ENCODE peak calls at places on chromosomes 11 and 22, in four cellular contexts. K, S, W and X are unnamed samples.

GRCh38 chr11:68141247-68142027 is 20.2 kb upstream of the CHKA start:
- DNase-seq in S (no peak), K (no peak), W (no peak), X (no peak)

GRCh38 chr22:19597399-19597735 is 73.2 kb upstream of the CLDN5 start:
- DNase-seq in S (no peak), W (no peak), K (no peak), X (no peak)

GRCh38 chr11:57498540-57498939 is 17.0 kb downstream of the SLC43A1 start:
- DNase-seq in S (no peak), K (no peak), W (no peak), X (no peak)

GRCh38 chr11:45457649-45458048 is 171.5 kb upstream of the SYT13 start:
- DNase-seq in S (no peak), W (no peak), K (no peak), X (peak; percentile 33)

GRCh38 chr11:19557720-19558140 is 154.9 kb upstream of the NAV2 start:
- DNase-seq in S (peak; percentile 10), K (peak; percentile 49), W (peak; percentile 43), X (no peak)

GRCh38 chr11:76293189-76293631 is 86.9 kb upstream of the WNT11 start:
- DNase-seq in S (no peak), K (no peak), W (no peak), X (no peak)

GRCh38 chr11:131025020-131025419 is 108.7 kb upstream of the SNX19 start:
- DNase-seq in K (no peak), W (no peak), S (no peak), X (no peak)

GRCh38 chr22:47174671-47175111 is 412.2 kb downstream of the TBC1D22A start:
- DNase-seq in K (no peak), S (no peak), W (peak; percentile 4), X (no peak)

GRCh38 chr22:16866167-16866566 is 41.0 kb upstream of the XKR3 start:
- DNase-seq in S (no peak), K (no peak), W (no peak), X (no peak)

GRCh38 chr11:63609536-63609935 is 4.7 kb downstream of the PLAAT3 start:
- DNase-seq in K (no peak), W (no peak), S (no peak), X (no peak)

GRCh38 chr11:78221396-78222315 is 32.9 kb downstream of the USP35 start:
- DNase-seq in S (no peak), K (no peak), W (no peak), X (no peak)

GRCh38 chr11:115168229-115168671 is 336.0 kb downstream of the CADM1 start:
- DNase-seq in S (no peak), K (no peak), W (no peak), X (no peak)

GRCh38 chr11:36311926-36312592 is 16.0 kb downstream of the PRR5L start:
- DNase-seq in S (no peak), W (no peak), K (no peak), X (no peak)

GRCh38 chr11:135004495-135004894 is 592.5 kb upstream of the B3GAT1 start:
- DNase-seq in S (no peak), K (no peak), W (no peak), X (no peak)

GRCh38 chr22:27273386-27273785 is 528.2 kb downstream of the MN1 start:
- DNase-seq in S (no peak), K (no peak), W (no peak), X (no peak)

GRCh38 chr11:67044496-67044895 is 12.2 kb upstream of the RHOD start:
- DNase-seq in W (no peak), K (no peak), S (no peak), X (no peak)

GRCh38 chr11:79212711-79213110 is 228.1 kb downstream of the TENM4 start:
- DNase-seq in W (no peak), S (no peak), K (no peak), X (no peak)

GRCh38 chr11:74232316-74232950 is 61.3 kb downstream of the PPME1 start:
- DNase-seq in W (no peak), K (no peak), S (no peak), X (no peak)

GRCh38 chr11:130086627-130087026 is 16.9 kb downstream of the APLP2 start:
- DNase-seq in W (no peak), K (no peak), S (no peak), X (no peak)

GRCh38 chr11:76919887-76920746 is 59.4 kb downstream of the ACER3 start:
- DNase-seq in K (peak; percentile 9), S (no peak), W (no peak), X (peak; percentile 40)

GRCh38 chr11:1222491-1223345 is at the start of gene MUC5B:
- DNase-seq in S (no peak), K (no peak), W (no peak), X (no peak)

GRCh38 chr11:31645747-31646146 is 136.2 kb downstream of the ELP4 start:
- DNase-seq in W (no peak), S (no peak), K (no peak), X (no peak)

GRCh38 chr11:34499719-34500505 is 13.7 kb downstream of the ELF5 start:
- DNase-seq in K (no peak), W (no peak), S (no peak), X (no peak)

GRCh38 chr11:134289167-134289566 is 13.0 kb downstream of the GLB1L3 start:
- DNase-seq in S (no peak), K (no peak), W (no peak), X (no peak)

GRCh38 chr11:18064035-18064434 is 18.0 kb upstream of the TPH1 start:
- DNase-seq in K (no peak), W (no peak), S (no peak), X (no peak)

GRCh38 chr11:75946531-75947530 is 131.8 kb downstream of the UVRAG start:
- DNase-seq in S (no peak), K (no peak), W (no peak), X (no peak)

GRCh38 chr22:41966607-41967240 is 2.5 kb upstream of the SEPTIN3 start:
- DNase-seq in W (no peak), K (no peak), S (no peak), X (peak; percentile 26)

GRCh38 chr22:49922926-49923325 is 4.5 kb downstream of the CRELD2 start:
- DNase-seq in S (no peak), K (no peak), W (no peak), X (no peak)

GRCh38 chr11:133206313-133207005 is 325.8 kb downstream of the OPCML start:
- DNase-seq in W (no peak), K (no peak), S (no peak), X (no peak)